ENCODE peak calls at places on chromosomes 3 and 15, in four cellular contexts. One of them, this sample, is unnamed.

GRCh38 chr15:47460775-47461174 is 256.5 kb upstream of the SEMA6D start:
- DNase-seq in H1: no peak
- DNase-seq in K562: no peak
- DNase-seq in A549: no peak
- DNase-seq in this sample: no peak

GRCh38 chr15:74176262-74177208 is 3.0 kb downstream of the ISLR start:
- DNase-seq in A549: no peak
- DNase-seq in K562: no peak
- DNase-seq in H1: no peak
- DNase-seq in this sample: no peak

GRCh38 chr3:183782576-183782975 is 42.8 kb downstream of the MAP6D1 start:
- DNase-seq in K562: no peak
- DNase-seq in A549: no peak
- DNase-seq in H1: no peak
- DNase-seq in this sample: no peak

GRCh38 chr3:130878464-130878863 is 15.4 kb upstream of the ATP2C1 start:
- DNase-seq in K562: no peak
- DNase-seq in A549: no peak
- DNase-seq in H1: no peak
- DNase-seq in this sample: no peak

GRCh38 chr3:126927405-126927750 is 55.5 kb upstream of the PLXNA1 start:
- DNase-seq in K562: no peak
- DNase-seq in H1: no peak
- DNase-seq in A549: no peak
- DNase-seq in this sample: no peak

GRCh38 chr3:38507120-38507519 is 11.0 kb downstream of the EXOG start:
- DNase-seq in A549: no peak
- DNase-seq in K562: no peak
- DNase-seq in H1: no peak
- DNase-seq in this sample: no peak

GRCh38 chr3:124014366-124014942 is 22.5 kb upstream of the ROPN1 start:
- DNase-seq in K562: no peak
- DNase-seq in H1: no peak
- DNase-seq in A549: no peak
- DNase-seq in this sample: no peak

GRCh38 chr3:72960812-72961518 is 35.6 kb upstream of the PPP4R2 start:
- DNase-seq in H1: no peak
- DNase-seq in K562: no peak
- DNase-seq in A549: no peak
- DNase-seq in this sample: peak

GRCh38 chr15:74790080-74790916 is 8.4 kb downstream of the CSK start:
- DNase-seq in H1: no peak
- DNase-seq in A549: no peak
- DNase-seq in K562: no peak
- DNase-seq in this sample: no peak

GRCh38 chr3:102530443-102531195 is 95.8 kb downstream of the ZPLD1 start:
- DNase-seq in K562: no peak
- DNase-seq in A549: no peak
- DNase-seq in H1: no peak
- DNase-seq in this sample: no peak

GRCh38 chr15:74892313-74892712 is 2.5 kb downstream of the MPI start:
- DNase-seq in A549: no peak
- DNase-seq in H1: no peak
- DNase-seq in K562: no peak
- DNase-seq in this sample: no peak

GRCh38 chr15:65332662-65333440 is 28.4 kb downstream of the RNU5B-1 start:
- DNase-seq in H1: no peak
- DNase-seq in A549: no peak
- DNase-seq in K562: no peak
- DNase-seq in this sample: no peak

GRCh38 chr15:70049701-70050445 is 47.8 kb downstream of the TLE3 start:
- DNase-seq in H1: no peak
- DNase-seq in A549: no peak
- DNase-seq in K562: no peak
- DNase-seq in this sample: no peak

GRCh38 chr3:118128886-118129285 is 905.8 kb downstream of the IGSF11 start:
- DNase-seq in K562: no peak
- DNase-seq in A549: no peak
- DNase-seq in H1: no peak
- DNase-seq in this sample: no peak

GRCh38 chr3:158679547-158680000 is 7.1 kb upstream of the LXN start:
- DNase-seq in H1: no peak
- DNase-seq in A549: no peak
- DNase-seq in K562: peak
- DNase-seq in this sample: no peak

GRCh38 chr3:99248913-99249312 is 347.4 kb upstream of the DCBLD2 start:
- DNase-seq in K562: no peak
- DNase-seq in H1: no peak
- DNase-seq in A549: no peak
- DNase-seq in this sample: no peak
- TF ChIP-seq PHF8 in K562: no peak
- TF ChIP-seq PHF8 in H1: no peak
- TF ChIP-seq PHF8 in A549: no peak
- TF ChIP-seq PHF8 in this sample: no peak

GRCh38 chr3:160931474-160931873 is 173.7 kb downstream of the B3GALNT1 start:
- DNase-seq in H1: no peak
- DNase-seq in A549: no peak
- DNase-seq in K562: no peak
- DNase-seq in this sample: no peak

GRCh38 chr3:160927620-160928019 is 171.6 kb downstream of the PPM1L start:
- DNase-seq in A549: no peak
- DNase-seq in H1: no peak
- DNase-seq in K562: no peak
- DNase-seq in this sample: no peak

GRCh38 chr3:160924776-160925175 is 168.7 kb downstream of the PPM1L start:
- DNase-seq in A549: no peak
- DNase-seq in K562: no peak
- DNase-seq in H1: no peak
- DNase-seq in this sample: no peak

GRCh38 chr3:160929595-160929994 is 173.6 kb downstream of the PPM1L start:
- DNase-seq in A549: no peak
- DNase-seq in K562: no peak
- DNase-seq in H1: no peak
- DNase-seq in this sample: no peak

GRCh38 chr3:160928183-160928718 is 172.2 kb downstream of the PPM1L start:
- DNase-seq in K562: peak
- DNase-seq in H1: no peak
- DNase-seq in A549: no peak
- DNase-seq in this sample: no peak
- TF ChIP-seq PHF8 in K562: no peak
- TF ChIP-seq PHF8 in H1: no peak
- TF ChIP-seq PHF8 in A549: no peak
- TF ChIP-seq PHF8 in this sample: no peak

GRCh38 chr15:51189579-51190397 is 95.1 kb upstream of the TNFAIP8L3 start:
- DNase-seq in K562: no peak
- DNase-seq in A549: no peak
- DNase-seq in H1: no peak
- DNase-seq in this sample: no peak

GRCh38 chr15:51191766-51192165 is 97.1 kb upstream of the TNFAIP8L3 start:
- DNase-seq in K562: no peak
- DNase-seq in H1: no peak
- DNase-seq in A549: no peak
- DNase-seq in this sample: no peak

GRCh38 chr15:51192560-51193280 is 98.0 kb upstream of the TNFAIP8L3 start:
- DNase-seq in A549: peak
- DNase-seq in H1: peak
- DNase-seq in K562: peak
- DNase-seq in this sample: peak

GRCh38 chr15:51191072-51191665 is 96.5 kb upstream of the TNFAIP8L3 start:
- DNase-seq in K562: no peak
- DNase-seq in A549: no peak
- DNase-seq in H1: no peak
- DNase-seq in this sample: no peak

GRCh38 chr15:51190424-51191068 is 95.8 kb upstream of the TNFAIP8L3 start:
- DNase-seq in K562: no peak
- DNase-seq in H1: no peak
- DNase-seq in A549: no peak
- DNase-seq in this sample: no peak
- TF ChIP-seq PHF8 in K562: no peak
- TF ChIP-seq PHF8 in H1: no peak
- TF ChIP-seq PHF8 in A549: no peak
- TF ChIP-seq PHF8 in this sample: no peak

GRCh38 chr3:142976621-142977398 is 13.3 kb upstream of the PAQR9 start:
- DNase-seq in K562: peak
- DNase-seq in A549: peak
- DNase-seq in H1: no peak
- DNase-seq in this sample: peak
- TF ChIP-seq PHF8 in K562: no peak
- TF ChIP-seq PHF8 in A549: no peak
- TF ChIP-seq PHF8 in H1: no peak
- TF ChIP-seq PHF8 in this sample: peak

DNA sequence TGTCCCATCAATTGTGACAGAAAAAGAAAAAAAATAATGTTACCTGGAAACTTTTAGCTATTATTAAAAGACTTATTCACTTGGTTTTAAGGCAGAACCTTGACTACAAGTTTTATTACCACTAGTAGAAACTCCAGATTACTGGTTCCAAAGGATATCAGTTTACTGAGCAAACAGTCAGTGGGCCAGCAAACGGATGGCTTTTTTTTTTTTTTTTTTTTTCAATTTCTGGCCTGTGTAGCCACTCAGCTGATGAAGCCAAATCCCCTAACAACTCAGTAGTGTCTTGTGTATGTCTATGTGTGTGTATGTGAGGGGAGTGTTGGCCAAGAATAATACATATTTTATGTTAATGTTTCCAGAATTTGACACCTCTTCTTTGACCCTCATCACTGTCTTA is 724.9 kb downstream of the NSUN3 start:
- DNase-seq in K562: no peak
- DNase-seq in H1: no peak
- DNase-seq in A549: no peak
- DNase-seq in this sample: no peak
- TF ChIP-seq PHF8 in K562: no peak
- TF ChIP-seq PHF8 in H1: no peak
- TF ChIP-seq PHF8 in A549: no peak
- TF ChIP-seq PHF8 in this sample: no peak

GRCh38 chr15:67091073-67091965 is 25.9 kb downstream of the SMAD3 start:
- DNase-seq in H1: no peak
- DNase-seq in K562: peak
- DNase-seq in A549: peak
- DNase-seq in this sample: no peak
- TF ChIP-seq PHF8 in H1: no peak
- TF ChIP-seq PHF8 in K562: no peak
- TF ChIP-seq PHF8 in A549: no peak
- TF ChIP-seq PHF8 in this sample: no peak

GRCh38 chr15:20355256-20355868 is 186.2 kb downstream of the GOLGA6L6 start:
- DNase-seq in H1: no peak
- DNase-seq in A549: no peak
- DNase-seq in K562: peak
- DNase-seq in this sample: no peak
- TF ChIP-seq PHF8 in H1: no peak
- TF ChIP-seq PHF8 in A549: no peak
- TF ChIP-seq PHF8 in K562: no peak
- TF ChIP-seq PHF8 in this sample: no peak